ENCODE peak calls at places on chromosomes 6 and 20, in four cellular contexts. T is spleen, C is DND-41, Y is ovary. Q is an unnamed sample.

GRCh38 chr6:169341065-169341464 is 87.4 kb upstream of the THBS2 start:
- DNase-seq in T (no peak), Y (no peak), C (no peak), Q (no peak)

GRCh38 chr20:9969626-9970025 is 65.2 kb upstream of the ANKEF1 start:
- DNase-seq in C (no peak), T (no peak), Y (no peak), Q (no peak)

GRCh38 chr6:105324386-105325000 is 78.4 kb downstream of the PREP start:
- DNase-seq in C (no peak), T (no peak), Y (no peak), Q (no peak)

GRCh38 chr6:2771021-2771558 is 5.9 kb downstream of the WRNIP1 start:
- DNase-seq in C (no peak), Y (no peak), T (no peak), Q (no peak)

GRCh38 chr6:38968702-38969149 is 79.9 kb upstream of the GLP1R start:
- DNase-seq in C (no peak), Y (no peak), T (no peak), Q (no peak)

GRCh38 chr6:124076336-124077048 is 272.8 kb downstream of the NKAIN2 start:
- DNase-seq in T (no peak), Y (no peak), C (no peak), Q (no peak)

GRCh38 chr6:136465766-136466303 is 84.4 kb downstream of the MAP7 start:
- DNase-seq in Y (no peak), T (no peak), C (no peak), Q (no peak)

GRCh38 chr6:14476793-14477531 is 359.4 kb downstream of the CD83 start:
- DNase-seq in C (no peak), Y (peak), T (no peak), Q (no peak)

GRCh38 chr6:151440930-151441329 is 11.0 kb downstream of the RMND1 start:
- DNase-seq in C (no peak), Y (no peak), T (no peak), Q (peak)

GRCh38 chr6:142679907-142680306 is 265.1 kb downstream of the HIVEP2 start:
- DNase-seq in T (no peak), C (no peak), Y (no peak), Q (no peak)

GRCh38 chr6:46217671-46218131 is 46.9 kb upstream of the ENPP5 start:
- DNase-seq in C (no peak), Y (no peak), T (no peak), Q (peak)

GRCh38 chr20:50855498-50856474 is 60.9 kb downstream of the BCAS4 start:
- DNase-seq in Y (no peak), C (no peak), T (no peak), Q (no peak)

GRCh38 chr6:126170875-126171489 is 168.9 kb upstream of the CENPW start:
- DNase-seq in Y (no peak), T (no peak), C (peak), Q (peak)

GRCh38 chr20:50151034-50151743 is 2.3 kb downstream of the PEDS1 start:
- DNase-seq in T (no peak), C (no peak), Y (no peak), Q (no peak)

GRCh38 chr6:67694127-67694526 is 941.0 kb upstream of the ADGRB3 start:
- DNase-seq in Y (no peak), C (no peak), T (no peak), Q (no peak)

GRCh38 chr20:55264825-55265224 is 740.5 kb downstream of the CBLN4 start:
- DNase-seq in Y (no peak), C (no peak), T (no peak), Q (no peak)

GRCh38 chr6:138105446-138105845 is 1.8 kb downstream of the PERP start:
- DNase-seq in T (no peak), C (no peak), Y (no peak), Q (no peak)

GRCh38 chr6:3850451-3851203 is 1.5 kb downstream of the FAM50B start:
- DNase-seq in T (peak), C (no peak), Y (peak), Q (peak)

GRCh38 chr6:106894978-106895702 is 79.4 kb downstream of the CD24 start:
- DNase-seq in C (no peak), T (no peak), Y (no peak), Q (peak)

GRCh38 chr6:137043710-137044365 is 927 bp downstream of the IL20RA start:
- DNase-seq in C (no peak), T (no peak), Y (no peak), Q (no peak)

GRCh38 chr6:165692106-165692653 is 29.1 kb upstream of the PDE10A start:
- DNase-seq in C (no peak), T (no peak), Y (no peak), Q (no peak)

GRCh38 chr6:30463651-30464618 is 25.4 kb upstream of the HLA-E start:
- DNase-seq in Y (no peak), T (peak), C (peak), Q (peak)

GRCh38 chr6:41698350-41698781 is 37.0 kb downstream of the TFEB start:
- DNase-seq in T (no peak), Y (no peak), C (no peak), Q (peak)

DNA sequence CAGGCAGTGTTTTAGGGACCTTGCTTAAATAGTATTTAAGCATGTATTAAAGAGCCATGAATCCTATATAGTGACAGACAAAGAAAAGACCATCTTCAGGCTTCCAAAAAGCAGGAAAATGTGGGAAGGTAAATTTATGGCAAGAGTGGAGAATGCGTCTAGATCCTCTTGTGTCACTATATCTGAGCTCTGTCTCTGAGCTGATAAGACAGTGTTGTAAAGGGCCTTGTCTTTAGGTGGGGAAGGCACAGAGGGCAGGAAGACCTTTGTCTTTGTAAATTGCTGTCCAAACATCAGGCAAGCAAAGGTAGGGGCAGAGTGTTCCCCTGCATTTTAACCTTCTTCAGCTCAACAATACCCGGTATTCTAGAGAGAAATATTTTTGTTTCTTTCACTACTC is 33.8 kb upstream of the MBOAT1 start:
- DNase-seq in Y (no peak), T (no peak), C (no peak), Q (no peak)
- H3K4me3 ChIP-seq in Y (no peak), T (no peak), C (no peak), Q (no peak)

GRCh38 chr6:146613947-146614346 is 15.2 kb downstream of the ADGB start:
- DNase-seq in C (no peak), Y (no peak), T (no peak), Q (no peak)
- TF ChIP-seq CTCF in C (no peak), Y (no peak), T (no peak), Q (no peak)

GRCh38 chr20:12219798-12220197 is 302.1 kb downstream of the BTBD3 start:
- DNase-seq in C (no peak), T (no peak), Y (no peak), Q (no peak)

DNA sequence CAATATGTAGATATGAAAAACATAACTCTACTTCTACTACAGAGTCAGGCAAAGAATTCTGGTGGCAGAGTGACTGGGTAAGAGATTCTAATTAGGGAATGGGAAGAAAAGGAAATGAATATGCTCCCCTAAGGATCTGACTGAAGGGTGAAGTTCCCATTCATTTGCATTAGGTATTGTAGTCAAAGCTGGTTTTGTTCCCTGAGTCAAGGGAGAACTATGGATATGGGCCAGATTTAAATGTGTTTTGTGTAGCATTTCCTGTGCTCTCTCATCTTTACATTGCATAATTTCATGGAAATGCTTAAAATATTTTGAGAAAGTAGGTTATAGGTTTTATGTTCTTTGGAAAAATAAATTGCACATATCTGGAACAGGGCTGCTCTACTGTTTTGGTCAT is 299.7 kb downstream of the BTBD3 start:
- DNase-seq in Y (no peak), C (no peak), T (no peak), Q (no peak)
- H3K4me3 ChIP-seq in Y (no peak), C (no peak), T (no peak), Q (no peak)

GRCh38 chr6:98514073-98514720 is 320.2 kb upstream of the POU3F2 start:
- DNase-seq in C (no peak), Y (no peak), T (no peak), Q (peak)
- TF ChIP-seq CTCF in C (no peak), Y (no peak), T (no peak), Q (no peak)

DNA sequence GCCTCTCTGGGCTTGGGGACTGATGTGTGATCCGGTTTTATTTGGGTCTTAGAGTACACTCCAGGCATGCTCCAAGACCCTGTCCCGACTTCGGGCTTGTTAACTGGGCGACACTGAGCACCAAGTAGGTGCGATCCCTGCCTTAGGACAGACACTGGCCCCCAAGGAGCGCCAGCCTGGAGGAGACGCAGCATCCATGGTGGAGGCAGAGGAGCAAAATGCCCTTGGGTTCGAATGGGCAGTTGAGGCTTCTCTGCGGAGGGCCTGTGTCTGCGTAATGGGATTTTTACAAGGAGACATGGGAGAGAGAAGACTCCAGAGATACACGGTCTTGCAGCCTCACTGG is 593 bp upstream of the LEMD2 start:
- DNase-seq in Y (peak), C (no peak), T (peak), Q (no peak)
- H3K4me3 ChIP-seq in Y (peak), C (no peak), T (peak), Q (peak)

GRCh38 chr6:114327074-114327473 is 15.7 kb downstream of the HS3ST5 start:
- DNase-seq in Y (no peak), T (no peak), C (no peak), Q (no peak)
- TF ChIP-seq CTCF in Y (no peak), T (no peak), C (no peak), Q (no peak)

DNA sequence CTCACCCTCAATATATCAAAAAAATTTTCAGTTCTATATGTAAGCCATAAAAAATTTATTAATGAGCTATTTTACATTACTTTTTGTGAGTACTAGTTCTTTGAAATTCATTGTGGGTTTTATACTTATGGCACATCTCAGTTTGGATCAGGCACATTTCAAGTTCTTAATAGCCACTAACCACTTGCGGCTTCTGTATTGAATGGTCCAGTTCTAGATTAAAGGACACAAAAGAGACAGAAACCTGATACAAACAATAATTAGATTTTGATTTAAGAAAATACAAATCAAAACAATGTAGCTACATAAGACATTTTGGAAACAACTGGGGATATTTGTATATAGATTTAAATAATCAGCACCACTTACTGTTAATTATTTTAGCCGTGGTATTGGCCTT is 86.6 kb upstream of the RNF24 start:
- DNase-seq in T (no peak), Y (no peak), C (no peak), Q (no peak)
- H3K4me3 ChIP-seq in T (no peak), Y (no peak), C (no peak), Q (no peak)

GRCh38 chr6:72140795-72141194 is 254.4 kb downstream of the RIMS1 start:
- DNase-seq in T (no peak), C (no peak), Y (no peak), Q (no peak)
- TF ChIP-seq CTCF in T (no peak), C (no peak), Y (no peak), Q (no peak)

GRCh38 chr20:46683068-46683477 is 6.2 kb downstream of the TP53RK start:
- DNase-seq in Y (no peak), C (no peak), T (no peak), Q (no peak)
- H3K4me3 ChIP-seq in Y (no peak), C (no peak), T (no peak), Q (no peak)